ENCODE peak calls at places on chromosomes 2 and 18, in ten cellular contexts. N is A549, Y is tibial nerve, W is H1, F is stomach, T is SK-N-SH, S is sigmoid colon, P is GM12878, B is ovary, M is HepG2. J is an unnamed sample.

GRCh38 chr2:17644997-17645715 is 104.7 kb downstream of the VSNL1 start:
- DNase-seq in N (no peak), Y (no peak), W (no peak), F (no peak), T (no peak), S (no peak), P (no peak), B (no peak), M (no peak), J (no peak)

GRCh38 chr2:46873632-46874068 is 42.0 kb downstream of the MCFD2 start:
- DNase-seq in N (peak; percentile 95), Y (peak; percentile 70), W (no peak), F (peak; percentile 59), T (peak; percentile 52), S (peak; percentile 94), P (no peak), B (peak; percentile 65), M (peak; percentile 42), J (peak; percentile 88)

GRCh38 chr2:218226903-218227302 is 9.9 kb downstream of the ARPC2 start:
- DNase-seq in N (no peak), Y (no peak), W (no peak), F (no peak), T (no peak), S (no peak), P (no peak), B (no peak), M (no peak), J (no peak)

GRCh38 chr2:101152195-101153076 is 1.3 kb upstream of the TBC1D8 start:
- DNase-seq in N (peak; percentile 79), Y (peak; percentile 48), W (peak; percentile 76), F (peak; percentile 48), T (peak; percentile 47), S (no peak), P (peak; percentile 44), B (peak; percentile 54), M (peak; percentile 85), J (no peak)

GRCh38 chr2:63050186-63050915 is at the start of gene OTX1:
- DNase-seq in N (peak; percentile 85), Y (no peak), W (peak; percentile 89), F (peak; percentile 78), T (peak; percentile 75), S (peak; percentile 56), P (peak; percentile 41), B (peak; percentile 60), M (peak; percentile 82), J (peak; percentile 92)

GRCh38 chr2:63581266-63581961 is 6.9 kb downstream of the WDPCP start:
- DNase-seq in N (no peak), Y (no peak), W (no peak), F (peak; percentile 72), T (no peak), S (no peak), P (no peak), B (no peak), M (no peak), J (no peak)

GRCh38 chr2:111947219-111947618 is 48.8 kb downstream of the MERTK start:
- DNase-seq in N (no peak), Y (no peak), W (no peak), F (no peak), T (no peak), S (no peak), P (no peak), B (no peak), M (no peak), J (no peak)

GRCh38 chr18:48662021-48662661 is 123.3 kb downstream of the CTIF start:
- DNase-seq in N (peak; percentile 37), Y (no peak), W (no peak), F (peak; percentile 56), T (no peak), S (peak; percentile 45), P (no peak), B (no peak), M (peak; percentile 70), J (no peak)

GRCh38 chr18:35326695-35327387 is 17.4 kb downstream of the ZNF24 start:
- DNase-seq in N (no peak), Y (no peak), W (no peak), F (no peak), T (no peak), S (no peak), P (no peak), B (no peak), M (no peak), J (no peak)

GRCh38 chr2:102020596-102021170 is 28.9 kb downstream of the IL1R2 start:
- DNase-seq in N (peak; percentile 87), Y (peak; percentile 94), W (peak; percentile 94), F (peak; percentile 91), T (peak; percentile 81), S (peak; percentile 94), P (no peak), B (peak; percentile 91), M (peak; percentile 80), J (no peak)

GRCh38 chr2:226308981-226309380 is 490.6 kb downstream of the IRS1 start:
- DNase-seq in N (no peak), Y (no peak), W (no peak), F (no peak), T (no peak), S (no peak), P (no peak), B (no peak), M (no peak), J (no peak)

GRCh38 chr2:5387421-5387820 is 304.8 kb upstream of the SOX11 start:
- DNase-seq in N (no peak), Y (no peak), W (no peak), F (no peak), T (no peak), S (no peak), P (no peak), B (no peak), M (no peak), J (no peak)

GRCh38 chr2:25639131-25639530 is 34.2 kb downstream of the DTNB start:
- DNase-seq in N (no peak), Y (no peak), W (no peak), F (no peak), T (no peak), S (no peak), P (no peak), B (no peak), M (no peak), J (peak; percentile 22)

GRCh38 chr18:28485210-28485801 is 308.4 kb upstream of the CDH2 start:
- DNase-seq in N (no peak), Y (no peak), W (no peak), F (no peak), T (peak; percentile 32), S (no peak), P (no peak), B (no peak), M (no peak), J (no peak)
- TF ChIP-seq EP300 in N (no peak), Y (no peak), W (no peak), F (no peak), T (peak; percentile 76), S (no peak), P (no peak), B (no peak), M (no peak), J (no peak)

GRCh38 chr18:40955351-40955750 is 999.7 kb upstream of the PIK3C3 start:
- DNase-seq in N (no peak), Y (no peak), W (no peak), F (no peak), T (no peak), S (no peak), P (no peak), B (no peak), M (no peak), J (no peak)

GRCh38 chr18:40957533-40958070 is 997.4 kb upstream of the PIK3C3 start:
- DNase-seq in N (no peak), Y (no peak), W (no peak), F (no peak), T (no peak), S (no peak), P (no peak), B (no peak), M (no peak), J (no peak)

DNA sequence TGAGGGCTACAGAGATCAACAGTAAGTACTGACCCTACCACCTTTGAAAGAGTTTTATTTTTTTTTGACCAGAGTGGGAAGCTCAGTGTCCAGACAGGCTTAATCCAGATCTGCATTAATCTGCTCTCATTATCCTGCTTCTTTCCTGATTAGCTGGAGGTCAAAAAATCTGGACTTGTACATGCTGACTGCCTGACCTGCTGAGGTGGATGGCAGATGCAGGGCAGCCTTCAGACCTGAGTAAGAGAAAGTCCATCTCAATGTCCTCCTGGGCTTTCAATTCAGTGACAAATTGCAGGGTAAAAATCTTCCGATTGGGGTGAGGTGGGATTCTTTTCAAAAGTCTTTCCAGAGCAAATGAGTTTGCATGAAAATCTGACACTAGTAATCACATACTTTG is 998.8 kb upstream of the PIK3C3 start:
- DNase-seq in N (no peak), Y (no peak), W (no peak), F (no peak), T (no peak), S (no peak), P (no peak), B (no peak), M (no peak), J (no peak)
- TF ChIP-seq EP300 in N (no peak), Y (no peak), W (no peak), F (no peak), T (no peak), S (no peak), P (no peak), B (no peak), M (no peak), J (no peak)

GRCh38 chr2:144596074-144596871 is 76.4 kb upstream of the ZEB2 start:
- DNase-seq in N (peak; percentile 34), Y (no peak), W (no peak), F (no peak), T (peak; percentile 12), S (no peak), P (no peak), B (no peak), M (peak; percentile 33), J (no peak)
- TF ChIP-seq EP300 in N (no peak), Y (no peak), W (no peak), F (no peak), T (no peak), S (no peak), P (no peak), B (no peak), M (no peak), J (no peak)

GRCh38 chr2:157413342-157414035 is 30.4 kb downstream of the CYTIP start:
- DNase-seq in N (no peak), Y (no peak), W (no peak), F (no peak), T (no peak), S (no peak), P (peak; percentile 97), B (no peak), M (no peak), J (no peak)

GRCh38 chr2:157418215-157418614 is 25.7 kb downstream of the CYTIP start:
- DNase-seq in N (no peak), Y (no peak), W (no peak), F (no peak), T (no peak), S (no peak), P (no peak), B (no peak), M (no peak), J (no peak)

GRCh38 chr2:157415632-157416101 is 28.2 kb downstream of the CYTIP start:
- DNase-seq in N (no peak), Y (no peak), W (no peak), F (no peak), T (no peak), S (no peak), P (no peak), B (no peak), M (no peak), J (no peak)

GRCh38 chr2:157411624-157412336 is 32.1 kb downstream of the CYTIP start:
- DNase-seq in N (no peak), Y (no peak), W (no peak), F (no peak), T (no peak), S (no peak), P (no peak), B (no peak), M (no peak), J (no peak)

GRCh38 chr2:157414050-157414449 is 29.8 kb downstream of the CYTIP start:
- DNase-seq in N (no peak), Y (no peak), W (no peak), F (no peak), T (no peak), S (no peak), P (peak; percentile 48), B (no peak), M (no peak), J (no peak)
- TF ChIP-seq EP300 in N (no peak), Y (no peak), W (no peak), F (no peak), T (no peak), S (no peak), P (no peak), B (no peak), M (no peak), J (no peak)